ENCODE peak calls at places on chromosome 5, in ten cellular contexts. A, K, Y, H, I, N, E, F, V and O are unnamed samples.

GRCh38 chr5:168578506-168579205 is 512 bp downstream of the PANK3 start:
- DNase-seq in Y (no peak), K (no peak), H (no peak), E (peak; percentile 9), V (peak; percentile 58), N (peak; percentile 6), A (no peak), I (no peak), F (no peak), O (no peak)

GRCh38 chr5:16721151-16722102 is 104.6 kb upstream of the RETREG1 start:
- DNase-seq in N (no peak), V (peak; percentile 43), H (no peak), K (no peak), A (no peak), I (no peak), E (no peak), F (no peak), Y (no peak), O (no peak)

GRCh38 chr5:134957920-134958608 is 9.6 kb upstream of the CATSPER3 start:
- DNase-seq in I (no peak), V (no peak), F (no peak), H (no peak), K (no peak), Y (no peak), N (no peak), A (peak; percentile 16), E (no peak), O (no peak)

GRCh38 chr5:68161156-68161555 is 54.4 kb upstream of the PIK3R1 start:
- DNase-seq in Y (no peak), K (no peak), N (no peak), V (no peak), H (no peak), F (no peak), I (no peak), A (no peak), E (no peak), O (no peak)

GRCh38 chr5:27328480-27328879 is 290.1 kb upstream of the CDH9 start:
- DNase-seq in H (peak; percentile 90), F (no peak), K (no peak), Y (no peak), E (peak; percentile 63), I (no peak), N (no peak), A (no peak), V (no peak), O (no peak)

GRCh38 chr5:138489705-138490104 is 24.4 kb downstream of the EGR1 start:
- DNase-seq in E (no peak), K (peak; percentile 40), I (no peak), A (no peak), V (no peak), N (no peak), F (no peak), Y (no peak), H (no peak), O (no peak)

GRCh38 chr5:43560128-43560527 is 3.3 kb upstream of the PAIP1 start:
- DNase-seq in Y (no peak), A (no peak), N (no peak), F (no peak), H (peak; percentile 14), V (no peak), K (no peak), E (no peak), I (no peak), O (no peak)

GRCh38 chr5:88438006-88438405 is 169.4 kb upstream of the TMEM161B start:
- DNase-seq in V (no peak), I (no peak), H (peak; percentile 54), A (no peak), E (no peak), K (no peak), Y (no peak), N (no peak), F (no peak), O (no peak)

GRCh38 chr5:110056580-110057114 is 366.9 kb downstream of the MAN2A1 start:
- DNase-seq in K (no peak), I (no peak), A (no peak), F (no peak), H (no peak), E (no peak), N (no peak), Y (no peak), V (no peak), O (no peak)

GRCh38 chr5:149381986-149382338 is 2.9 kb upstream of the IL17B start:
- DNase-seq in N (peak; percentile 81), E (no peak), F (peak; percentile 94), H (peak; percentile 52), Y (peak; percentile 69), I (peak; percentile 61), A (peak; percentile 62), V (peak; percentile 13), K (peak; percentile 82), O (no peak)

GRCh38 chr5:31757813-31758212 is 118.9 kb downstream of the PDZD2 start:
- DNase-seq in F (no peak), E (no peak), H (no peak), Y (no peak), V (no peak), N (no peak), K (no peak), A (no peak), I (no peak), O (no peak)

GRCh38 chr5:54103871-54104270 is 206.5 kb downstream of the ARL15 start:
- DNase-seq in N (no peak), K (no peak), F (no peak), H (no peak), I (no peak), V (peak; percentile 56), A (no peak), E (no peak), Y (no peak), O (no peak)

GRCh38 chr5:95850391-95850894 is 27.9 kb upstream of the GLRX start:
- DNase-seq in H (no peak), K (no peak), V (no peak), I (no peak), A (no peak), N (no peak), Y (peak; percentile 9), F (no peak), E (no peak), O (no peak)

GRCh38 chr5:163407034-163407652 is 30.3 kb upstream of the CCNG1 start:
- DNase-seq in N (no peak), H (peak; percentile 73), K (no peak), A (no peak), F (no peak), E (peak; percentile 10), I (no peak), V (no peak), Y (peak; percentile 39), O (no peak)